ENCODE peak calls at places on chromosomes 6 and 20, in ten cellular contexts. P is stimulated activated CD4-positive, alpha-beta T cell treated with anti-CD3 and anti-CD28 coated beads, Interleukin-12 subunit alpha, Interleukin-12 subunit beta, amount 100 ng/mL, for 48 hours; D is GM12865; F is NCI-H1092; N is HT-29; J is H54; G is globus pallidus; T is H4; C is EL; W is fibroblast of mammary gland. H is an unnamed sample.

GRCh38 chr6:142409794-142410193 is 108.0 kb downstream of the ADGRG6 start:
- DNase-seq in P (no peak), D (no peak), F (no peak), N (no peak), J (no peak), G (no peak), T (no peak), C (no peak), W (no peak), H (no peak)

GRCh38 chr6:92716638-92717037 is 702.7 kb downstream of the EPHA7 start:
- DNase-seq in P (no peak), D (no peak), F (no peak), N (no peak), J (no peak), G (no peak), T (no peak), C (no peak), W (no peak), H (no peak)

GRCh38 chr6:150269857-150270223 is 99.0 kb upstream of the IYD start:
- DNase-seq in P (no peak), D (no peak), F (no peak), N (peak), J (peak), G (no peak), T (peak), C (peak), W (peak), H (no peak)

GRCh38 chr6:72348926-72349325 is 272.9 kb upstream of the KCNQ5 start:
- DNase-seq in P (no peak), D (no peak), F (no peak), N (no peak), J (no peak), G (no peak), T (no peak), C (peak), W (peak), H (no peak)

GRCh38 chr6:89909991-89910390 is 15.7 kb downstream of the GJA10 start:
- DNase-seq in P (no peak), D (no peak), F (no peak), N (no peak), J (no peak), G (no peak), T (no peak), C (no peak), W (no peak), H (no peak)

GRCh38 chr6:63066053-63066704 is 145.1 kb upstream of the FKBP1C start:
- DNase-seq in P (no peak), D (peak), F (no peak), N (peak), J (no peak), G (no peak), T (no peak), C (no peak), W (no peak), H (peak)

GRCh38 chr20:34642009-34642408 is 34.9 kb downstream of the PIGU start:
- DNase-seq in P (no peak), D (peak), F (no peak), N (no peak), J (no peak), G (no peak), T (no peak), C (no peak), W (no peak), H (no peak)

GRCh38 chr20:61321481-61321880 is 69.4 kb downstream of the CDH4 start:
- DNase-seq in P (no peak), D (no peak), F (no peak), N (no peak), J (no peak), G (no peak), T (no peak), C (no peak), W (no peak), H (no peak)

GRCh38 chr20:18794428-18794787 is 19.2 kb upstream of the SCP2D1 start:
- DNase-seq in P (no peak), D (no peak), F (no peak), N (no peak), J (no peak), G (no peak), T (no peak), C (no peak), W (no peak), H (no peak)

GRCh38 chr6:168490757-168491156 is 49.8 kb downstream of the SMOC2 start:
- DNase-seq in P (no peak), D (no peak), F (no peak), N (no peak), J (no peak), G (no peak), T (no peak), C (no peak), W (no peak), H (no peak)

GRCh38 chr6:167546611-167547327 is 221.9 kb downstream of the TTLL2 start:
- DNase-seq in P (no peak), D (no peak), F (no peak), N (peak), J (no peak), G (no peak), T (no peak), C (no peak), W (no peak), H (no peak)

GRCh38 chr6:37783831-37784584 is 35.5 kb upstream of the ZFAND3 start:
- DNase-seq in P (no peak), D (no peak), F (peak), N (no peak), J (no peak), G (peak), T (no peak), C (no peak), W (peak), H (peak)

GRCh38 chr6:88183503-88183902 is 17.4 kb upstream of the CNR1 start:
- DNase-seq in P (no peak), D (no peak), F (no peak), N (no peak), J (no peak), G (no peak), T (no peak), C (no peak), W (no peak), H (no peak)

GRCh38 chr20:9021699-9022098 is 47.2 kb upstream of the PLCB4 start:
- DNase-seq in P (no peak), D (no peak), F (no peak), N (no peak), J (peak), G (no peak), T (peak), C (no peak), W (no peak), H (no peak)

GRCh38 chr6:112268011-112268410 is 13.6 kb upstream of the LAMA4 start:
- DNase-seq in P (no peak), D (no peak), F (no peak), N (no peak), J (no peak), G (no peak), T (no peak), C (no peak), W (no peak), H (no peak)

GRCh38 chr6:107567643-107568042 is 77.7 kb downstream of the SOBP start:
- DNase-seq in P (no peak), D (no peak), F (no peak), N (no peak), J (no peak), G (no peak), T (no peak), C (no peak), W (no peak), H (no peak)

GRCh38 chr6:101605874-101606273 is 212.4 kb downstream of the GRIK2 start:
- DNase-seq in P (no peak), D (peak), F (no peak), N (peak), J (no peak), G (no peak), T (peak), C (no peak), W (peak), H (no peak)

GRCh38 chr20:49909499-49910339 is 5.6 kb downstream of the SPATA2 start:
- DNase-seq in P (no peak), D (no peak), F (no peak), N (no peak), J (no peak), G (peak), T (no peak), C (no peak), W (no peak), H (peak)

H was measured in Karpas-422.